ENCODE peak calls at places on chromosomes 13 and 19, in eight cellular contexts. O, P, X, H, Q, Z, J and D are unnamed samples.

GRCh38 chr13:110209950-110210603 is 96.9 kb downstream of the COL4A1 start:
- DNase-seq in O (no peak), P (no peak), X (no peak), H (no peak), Q (no peak), Z (no peak), J (peak), D (no peak)

GRCh38 chr19:49136771-49137171 is 17.4 kb downstream of the PPFIA3 start:
- DNase-seq in O (no peak), P (no peak), X (no peak), H (no peak), Q (no peak), Z (no peak), J (no peak), D (no peak)

GRCh38 chr13:27406178-27406939 is 18.1 kb upstream of the GTF3A start:
- DNase-seq in O (no peak), P (no peak), X (peak), H (no peak), Q (no peak), Z (peak), J (peak), D (peak)

GRCh38 chr13:95317037-95317989 is 16.1 kb upstream of the ABCC4 start:
- DNase-seq in O (no peak), P (no peak), X (no peak), H (no peak), Q (no peak), Z (peak), J (no peak), D (no peak)

GRCh38 chr19:7932930-7933300 is 7.0 kb upstream of the CTXN1 start:
- DNase-seq in O (no peak), P (no peak), X (no peak), H (no peak), Q (no peak), Z (no peak), J (no peak), D (no peak)

GRCh38 chr19:43759515-43759914 is 4.8 kb upstream of the SMG9 start:
- DNase-seq in O (no peak), P (no peak), X (no peak), H (no peak), Q (no peak), Z (peak), J (peak), D (no peak)

GRCh38 chr13:112177889-112178288 is 110.9 kb downstream of the SOX1 start:
- DNase-seq in O (no peak), P (no peak), X (no peak), H (no peak), Q (no peak), Z (no peak), J (no peak), D (no peak)

GRCh38 chr19:17385878-17386611 is 8.0 kb downstream of the CCDC194 start:
- DNase-seq in O (no peak), P (peak), X (peak), H (peak), Q (no peak), Z (peak), J (peak), D (peak)

GRCh38 chr13:20125783-20126165 is 35.1 kb downstream of the GJA3 start:
- DNase-seq in O (no peak), P (no peak), X (no peak), H (no peak), Q (no peak), Z (no peak), J (no peak), D (no peak)

GRCh38 chr13:33940898-33941297 is 122.9 kb downstream of the RFC3 start:
- DNase-seq in O (no peak), P (no peak), X (no peak), H (no peak), Q (no peak), Z (peak), J (no peak), D (no peak)

GRCh38 chr13:99958402-99959126 is 13.0 kb downstream of the ZIC5 start:
- DNase-seq in O (no peak), P (no peak), X (no peak), H (no peak), Q (no peak), Z (no peak), J (no peak), D (no peak)

GRCh38 chr13:100620792-100621191 is 32.2 kb upstream of the GGACT start:
- DNase-seq in O (no peak), P (no peak), X (no peak), H (no peak), Q (no peak), Z (no peak), J (no peak), D (no peak)

GRCh38 chr19:362683-363082 is 18.1 kb upstream of the MIER2 start:
- DNase-seq in O (no peak), P (no peak), X (no peak), H (no peak), Q (no peak), Z (no peak), J (no peak), D (no peak)

GRCh38 chr13:33179463-33179862 is 106.1 kb downstream of the STARD13 start:
- DNase-seq in O (no peak), P (no peak), X (no peak), H (no peak), Q (no peak), Z (no peak), J (no peak), D (no peak)

GRCh38 chr13:20608438-20609020 is 41.6 kb downstream of the IFT88 start:
- DNase-seq in O (no peak), P (no peak), X (no peak), H (no peak), Q (no peak), Z (no peak), J (no peak), D (no peak)

GRCh38 chr13:22218784-22219183 is 547.9 kb downstream of the FGF9 start:
- DNase-seq in O (no peak), P (no peak), X (no peak), H (no peak), Q (no peak), Z (no peak), J (no peak), D (no peak)

GRCh38 chr13:37109080-37109678 is 3.7 kb upstream of the CSNK1A1L start:
- DNase-seq in O (no peak), P (no peak), X (no peak), H (no peak), Q (no peak), Z (peak), J (peak), D (no peak)